ENCODE peak calls at places on chromosomes 3 and 15, in five cellular contexts. M is mammary epithelial cell, I is heart right ventricle, E is HCT116, G is hepatocyte. W is an unnamed sample. For H3K9me3 and H3K4me1, the result is how much of the 10 kb centered on the place peaks cover.

GRCh38 chr15:66943456-66944095 is 121.8 kb upstream of the SMAD3 start:
- DNase-seq in M (no peak), I (no peak), E (no peak), G (no peak), W (no peak)

GRCh38 chr15:95600367-95600766 is 730.1 kb upstream of the NR2F2 start:
- DNase-seq in M (no peak), I (no peak), E (no peak), G (no peak), W (no peak)

GRCh38 chr3:46705751-46706572 is 4.8 kb downstream of the TMIE start:
- DNase-seq in M (no peak), I (no peak), E (no peak), G (peak), W (no peak)

GRCh38 chr3:13487403-13487802 is 7.3 kb downstream of the HDAC11 start:
- DNase-seq in M (no peak), I (no peak), E (no peak), G (no peak), W (no peak)

GRCh38 chr3:65484964-65485363 is 553.8 kb downstream of the MAGI1 start:
- DNase-seq in M (peak), I (no peak), E (no peak), G (no peak), W (no peak)

GRCh38 chr3:178762382-178762781 is 226.1 kb downstream of the KCNMB2 start:
- DNase-seq in M (no peak), I (no peak), E (no peak), G (no peak), W (no peak)

GRCh38 chr15:88202231-88202630 is 54.3 kb downstream of the NTRK3 start:
- DNase-seq in M (peak), I (no peak), E (no peak), G (no peak), W (no peak)

GRCh38 chr3:18657858-18658820 is 233.0 kb upstream of the SATB1 start:
- DNase-seq in M (no peak), I (no peak), E (no peak), G (peak), W (no peak)

GRCh38 chr3:66472313-66473134 is 28.3 kb downstream of the LRIG1 start:
- DNase-seq in M (peak), I (no peak), E (no peak), G (peak), W (no peak)

GRCh38 chr15:92882697-92883642 is 17.2 kb upstream of the CHD2 start:
- DNase-seq in M (no peak), I (no peak), E (no peak), G (peak), W (no peak)

GRCh38 chr3:125350597-125350996 is 24.5 kb downstream of the ZNF148 start:
- DNase-seq in M (no peak), I (no peak), E (no peak), G (no peak), W (no peak)

GRCh38 chr3:169668957-169669681 is 5.6 kb upstream of the MECOM start:
- DNase-seq in M (peak), I (peak), E (peak), G (peak), W (no peak)

GRCh38 chr15:68484696-68485400 is 52.9 kb upstream of the ITGA11 start:
- DNase-seq in M (no peak), I (no peak), E (no peak), G (no peak), W (no peak)

GRCh38 chr15:52383100-52383588 is 87.5 kb upstream of the MYO5C start:
- DNase-seq in M (no peak), I (no peak), E (no peak), G (no peak), W (no peak)

GRCh38 chr3:60979861-60980739 is 271.2 kb downstream of the FHIT start:
- DNase-seq in M (no peak), I (no peak), E (no peak), G (no peak), W (no peak)

GRCh38 chr3:12627371-12627770 is 36.5 kb downstream of the RAF1 start:
- DNase-seq in M (no peak), I (no peak), E (no peak), G (no peak), W (no peak)

GRCh38 chr3:111738238-111738637 is 120.8 kb upstream of the PHLDB2 start:
- DNase-seq in M (no peak), I (no peak), E (no peak), G (no peak), W (no peak)

GRCh38 chr15:74907277-74907870 is 723 bp upstream of the FAM219B start:
- DNase-seq in M (no peak), I (peak), E (no peak), G (no peak), W (no peak)

GRCh38 chr3:147906275-147906674 is 497.1 kb downstream of the ZIC1 start:
- DNase-seq in M (peak), I (no peak), E (no peak), G (no peak), W (no peak)

GRCh38 chr3:47612178-47612577 is 33.5 kb upstream of the CSPG5 start:
- DNase-seq in M (peak), I (no peak), E (no peak), G (no peak), W (no peak)

GRCh38 chr3:24254649-24255048 is 240.0 kb downstream of the THRB start:
- DNase-seq in M (peak), I (no peak), E (no peak), G (no peak), W (no peak)

GRCh38 chr3:130462089-130462488 is 54.9 kb upstream of the COL6A6 start:
- DNase-seq in M (no peak), I (no peak), E (no peak), G (no peak), W (no peak)

GRCh38 chr3:5096368-5096767 is 25.7 kb upstream of the ARL8B start:
- DNase-seq in M (no peak), I (no peak), E (no peak), G (no peak), W (no peak)

GRCh38 chr3:35276616-35277015 is 362.7 kb upstream of the ARPP21 start:
- DNase-seq in M (no peak), I (no peak), E (no peak), G (no peak), W (no peak)

GRCh38 chr15:22866066-22866465 is 27.6 kb downstream of the NIPA2 start:
- DNase-seq in M (no peak), I (no peak), E (no peak), G (no peak), W (no peak)

GRCh38 chr15:56934269-56934668 is 15.8 kb downstream of the TCF12 start:
- DNase-seq in M (no peak), I (no peak), E (no peak), G (no peak), W (no peak)
- H3K9me3 ChIP-seq in M (under half), I (under half), E (under half), G (under half), W (under half)

DNA sequence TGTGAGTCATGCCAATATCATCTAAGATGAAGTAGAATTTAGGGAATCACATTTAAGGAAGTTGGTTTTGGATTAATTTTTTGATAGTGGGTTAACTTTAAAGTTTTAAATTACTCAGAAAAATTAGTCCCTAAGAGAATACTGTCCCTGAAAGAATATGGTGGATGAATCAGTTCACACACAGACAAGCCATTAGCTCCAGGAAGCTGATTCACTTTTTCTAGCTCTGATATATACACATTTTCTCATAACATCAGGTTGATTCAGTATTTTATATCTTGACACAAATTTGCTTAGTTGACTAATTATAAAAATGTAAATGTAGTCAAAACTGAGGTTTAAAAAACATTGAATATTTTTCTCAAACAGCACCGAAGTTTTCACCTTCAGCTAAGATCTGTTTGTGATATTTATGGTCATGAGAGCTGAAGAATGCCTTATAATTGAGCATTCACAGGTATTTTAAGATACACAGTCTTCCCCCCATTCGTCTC is 55.1 kb downstream of the MYH15 start:
- DNase-seq in M (no peak), I (no peak), E (no peak), G (no peak), W (no peak)
- H3K4me3 ChIP-seq in M (no peak), I (no peak), E (no peak), G (no peak), W (no peak)

GRCh38 chr3:142943349-142943748 is 20.1 kb downstream of the PAQR9 start:
- DNase-seq in M (no peak), I (no peak), E (no peak), G (no peak), W (no peak)
- H3K4me1 ChIP-seq in M (under half), I (under half), E (under half), G (under half), W (under half)

DNA sequence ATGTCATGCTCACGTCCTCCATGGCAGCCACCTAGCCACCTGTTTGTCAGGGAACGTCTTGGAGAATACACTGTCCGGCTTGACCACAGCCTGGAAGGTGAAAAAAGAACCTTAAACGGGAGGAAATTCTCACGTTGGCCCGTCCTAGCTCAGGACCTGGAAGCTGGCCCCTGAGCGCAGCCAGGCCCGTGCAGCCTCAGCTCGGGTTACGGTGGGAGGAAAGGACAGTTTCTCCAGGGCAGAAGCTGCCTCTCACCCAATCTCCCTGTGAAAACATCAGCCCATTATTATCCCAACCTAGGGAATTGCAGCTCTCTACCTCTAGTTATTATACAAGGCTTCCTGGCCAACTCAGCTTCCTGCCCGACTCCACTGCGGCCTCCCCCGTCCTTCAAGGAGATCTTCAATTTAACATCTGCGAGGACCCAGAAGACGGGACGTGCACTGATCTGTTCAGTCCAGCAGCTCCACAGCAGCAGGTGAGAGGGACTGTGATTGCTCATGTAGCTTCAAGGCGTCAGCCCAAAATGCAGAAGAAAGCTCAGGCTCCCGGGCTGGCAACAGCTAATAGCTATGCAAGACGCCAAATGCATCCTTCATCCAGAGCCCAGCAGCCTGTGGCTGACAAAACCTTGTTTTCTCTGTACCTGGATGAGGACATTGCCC is 84.7 kb downstream of the ADAMTS17 start:
- DNase-seq in M (no peak), I (no peak), E (no peak), G (no peak), W (no peak)
- H3K9me3 ChIP-seq in M (under half), I (under half), E (under half), G (under half), W (under half)

GRCh38 chr15:89577776-89578115 is 2.5 kb downstream of the TICRR start:
- DNase-seq in M (no peak), I (no peak), E (no peak), G (no peak), W (no peak)
- H3K4me3 ChIP-seq in M (peak), I (no peak), E (no peak), G (no peak), W (no peak)

GRCh38 chr15:80494311-80494710 is 90.1 kb downstream of the ARNT2 start:
- DNase-seq in M (no peak), I (no peak), E (no peak), G (no peak), W (no peak)
- H3K4me1 ChIP-seq in M (under half), I (under half), E (under half), G (under half), W (under half)

DNA sequence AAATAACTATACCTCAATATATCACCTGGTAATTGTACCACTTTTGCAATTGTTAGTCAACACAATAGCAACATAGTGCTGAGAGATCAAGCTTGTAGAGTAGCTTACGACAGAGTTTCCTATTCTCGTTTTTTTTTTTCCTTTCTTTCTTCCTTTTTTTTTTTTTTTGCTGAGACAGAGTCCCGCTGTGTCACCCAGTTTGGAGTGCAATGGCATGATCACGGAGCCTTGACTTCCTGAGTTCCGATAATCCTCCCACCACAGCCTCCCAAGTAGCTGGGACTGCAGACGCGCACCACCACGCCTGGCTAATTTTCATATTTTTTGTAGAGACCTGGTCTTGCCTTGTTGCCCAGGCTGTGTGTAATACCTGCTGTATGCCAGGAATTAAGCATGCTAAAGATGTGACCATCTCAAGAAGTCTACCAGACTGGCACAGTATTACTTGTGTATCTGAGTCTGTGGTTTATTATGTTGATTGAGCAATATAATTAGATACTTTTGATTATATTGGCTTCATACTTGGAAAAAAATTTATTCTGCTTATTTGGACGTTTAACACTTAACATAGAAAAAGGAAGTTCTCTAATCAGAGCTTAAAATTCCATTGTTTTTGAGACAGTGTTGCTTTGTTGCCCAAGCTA is 3.0 kb downstream of the SELENOT start:
- DNase-seq in M (no peak), I (no peak), E (no peak), G (no peak), W (no peak)
- H3K9me3 ChIP-seq in M (under half), I (under half), E (under half), G (under half), W (under half)

DNA sequence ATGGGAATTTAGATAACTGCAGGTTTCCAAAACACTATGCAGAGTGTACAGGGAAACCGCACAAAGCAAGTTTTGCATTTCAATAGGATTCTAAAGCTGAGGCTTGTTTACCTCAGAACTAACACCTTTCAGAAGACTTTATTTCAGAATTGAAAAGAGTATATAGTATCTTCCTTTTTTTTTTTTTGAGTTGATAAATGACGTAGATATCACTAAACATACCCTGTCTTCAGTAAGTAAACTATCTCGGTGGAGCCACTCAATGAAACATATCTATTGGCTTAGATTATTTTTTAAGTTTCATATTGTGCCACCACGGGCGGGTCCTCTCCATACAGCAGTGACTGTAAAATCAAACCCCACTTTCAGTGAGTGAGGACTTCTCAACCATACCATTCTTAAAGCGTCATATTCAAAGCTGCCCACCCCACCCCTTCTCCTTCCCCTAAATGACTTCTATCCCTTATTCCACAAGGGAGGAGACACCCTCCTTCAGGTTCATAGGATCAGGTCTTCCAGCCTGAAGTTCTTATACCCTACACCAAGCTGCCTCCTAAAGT is 2.0 kb upstream of the TBL1XR1 start:
- DNase-seq in M (no peak), I (no peak), E (no peak), G (no peak), W (no peak)
- H3K4me3 ChIP-seq in M (no peak), I (no peak), E (no peak), G (no peak), W (peak)

W was measured in effector memory CD4-positive, alpha-beta T cell.